ENCODE peak calls at places on chromosomes 6 and 20, in six cellular contexts. H is fibroblast of villous mesenchyme; S is stimulated activated CD4-positive, alpha-beta T cell treated with anti-CD3 and anti-CD28 coated beads, TNF-alpha, amount 100 ng/mL, for 48 hours; Y is anterior cingulate cortex; N is hippocampal formation; D is NAMALWA. B is an unnamed sample.

GRCh38 chr6:38091626-38092025 is 272.1 kb downstream of the ZFAND3 start:
- DNase-seq in H (no peak), S (no peak), Y (no peak), N (no peak), D (no peak), B (no peak)

GRCh38 chr6:132270745-132271414 is 130.4 kb downstream of the MOXD1 start:
- DNase-seq in H (no peak), S (no peak), Y (no peak), N (no peak), D (peak), B (no peak)

GRCh38 chr6:21587925-21588811 is 5.4 kb upstream of the SOX4 start:
- DNase-seq in H (peak), S (no peak), Y (peak), N (no peak), D (peak), B (no peak)

GRCh38 chr6:34745277-34746103 is 11.8 kb upstream of the SNRPC start:
- DNase-seq in H (peak), S (no peak), Y (no peak), N (no peak), D (no peak), B (no peak)

GRCh38 chr20:7449269-7449668 is 491.0 kb downstream of the HAO1 start:
- DNase-seq in H (peak), S (no peak), Y (no peak), N (no peak), D (no peak), B (no peak)

GRCh38 chr6:112443666-112444065 is 96.5 kb downstream of the RFPL4B start:
- DNase-seq in H (peak), S (no peak), Y (no peak), N (no peak), D (no peak), B (no peak)

GRCh38 chr20:38629979-38630378 is 28.4 kb downstream of the ARHGAP40 start:
- DNase-seq in H (no peak), S (no peak), Y (no peak), N (no peak), D (no peak), B (no peak)

GRCh38 chr6:83257791-83258190 is 64.6 kb downstream of the RWDD2A start:
- DNase-seq in H (peak), S (no peak), Y (no peak), N (no peak), D (no peak), B (no peak)

GRCh38 chr20:15708984-15709598 is 864.2 kb downstream of the KIF16B start:
- DNase-seq in H (peak), S (peak), Y (no peak), N (no peak), D (peak), B (peak)

GRCh38 chr6:133408543-133408942 is 167.4 kb downstream of the EYA4 start:
- DNase-seq in H (no peak), S (no peak), Y (no peak), N (no peak), D (no peak), B (no peak)

GRCh38 chr6:83685481-83685880 is 23.4 kb downstream of the SNAP91 start:
- DNase-seq in H (no peak), S (no peak), Y (no peak), N (no peak), D (no peak), B (no peak)

GRCh38 chr6:22015944-22016343 is 280.9 kb downstream of the PRL start:
- DNase-seq in H (no peak), S (no peak), Y (no peak), N (no peak), D (no peak), B (no peak)

GRCh38 chr6:73523434-73524123 is 2.7 kb upstream of the EEF1A1 start:
- DNase-seq in H (peak), S (no peak), Y (no peak), N (no peak), D (peak), B (peak)

GRCh38 chr6:138785092-138785491 is 10.8 kb upstream of the ECT2L start:
- DNase-seq in H (no peak), S (no peak), Y (no peak), N (no peak), D (no peak), B (no peak)

GRCh38 chr6:34953084-34954025 is 64.3 kb downstream of the ANKS1A start:
- DNase-seq in H (peak), S (no peak), Y (no peak), N (no peak), D (no peak), B (no peak)

GRCh38 chr6:77456531-77457248 is 6.6 kb downstream of the HTR1B start:
- DNase-seq in H (peak), S (no peak), Y (no peak), N (no peak), D (no peak), B (no peak)

GRCh38 chr20:50415031-50415515 is 95.1 kb upstream of the PTPN1 start:
- DNase-seq in H (no peak), S (no peak), Y (no peak), N (no peak), D (no peak), B (no peak)

GRCh38 chr20:14568225-14568624 is 230.8 kb upstream of the FLRT3 start:
- DNase-seq in H (no peak), S (no peak), Y (no peak), N (no peak), D (no peak), B (no peak)

B was measured in substantia nigra.